ENCODE peak calls at places on chromosome 7, in six cellular contexts. Q, B, C, Z, L and P are unnamed samples.

GRCh38 chr7:102975854-102976253 is 63.1 kb downstream of the LRRC17 start:
- DNase-seq in B (no peak), Q (no peak), L (no peak), Z (no peak), C (no peak), P (no peak)

GRCh38 chr7:122618603-122619189 is 80.2 kb downstream of the RNF133 start:
- DNase-seq in B (no peak), L (no peak), Q (no peak), Z (no peak), C (no peak), P (no peak)

GRCh38 chr7:47254081-47255006 is 327.6 kb downstream of the TNS3 start:
- DNase-seq in Q (no peak), Z (peak), L (peak), C (peak), B (no peak), P (peak)

GRCh38 chr7:100556541-100556940 is 17.2 kb downstream of the SAP25 start:
- DNase-seq in L (no peak), Q (no peak), Z (no peak), B (no peak), C (no peak), P (no peak)

GRCh38 chr7:123966936-123967335 is 41.9 kb downstream of the SPAM1 start:
- DNase-seq in B (no peak), C (no peak), Q (no peak), Z (no peak), L (no peak), P (no peak)

GRCh38 chr7:133386204-133386603 is 133.3 kb downstream of the EXOC4 start:
- DNase-seq in C (no peak), Z (no peak), Q (no peak), B (no peak), L (no peak), P (peak)

GRCh38 chr7:123795917-123796316 is 47.1 kb upstream of the WASL start:
- DNase-seq in Z (no peak), L (no peak), B (no peak), C (peak), Q (no peak), P (no peak)

GRCh38 chr7:105677395-105677701 is 96.1 kb upstream of the EFCAB10 start:
- DNase-seq in B (no peak), Z (no peak), Q (no peak), L (no peak), C (no peak), P (no peak)

GRCh38 chr7:94540428-94540827 is 30.8 kb downstream of the CASD1 start:
- DNase-seq in L (no peak), B (no peak), C (no peak), Q (no peak), Z (no peak), P (no peak)

GRCh38 chr7:94912085-94912484 is 4.7 kb downstream of the PPP1R9A start:
- DNase-seq in L (no peak), Z (no peak), B (no peak), C (peak), Q (no peak), P (no peak)

GRCh38 chr7:30032310-30033125 is 4.3 kb downstream of the PLEKHA8 start:
- DNase-seq in Q (no peak), L (no peak), B (no peak), C (no peak), Z (no peak), P (no peak)

DNA sequence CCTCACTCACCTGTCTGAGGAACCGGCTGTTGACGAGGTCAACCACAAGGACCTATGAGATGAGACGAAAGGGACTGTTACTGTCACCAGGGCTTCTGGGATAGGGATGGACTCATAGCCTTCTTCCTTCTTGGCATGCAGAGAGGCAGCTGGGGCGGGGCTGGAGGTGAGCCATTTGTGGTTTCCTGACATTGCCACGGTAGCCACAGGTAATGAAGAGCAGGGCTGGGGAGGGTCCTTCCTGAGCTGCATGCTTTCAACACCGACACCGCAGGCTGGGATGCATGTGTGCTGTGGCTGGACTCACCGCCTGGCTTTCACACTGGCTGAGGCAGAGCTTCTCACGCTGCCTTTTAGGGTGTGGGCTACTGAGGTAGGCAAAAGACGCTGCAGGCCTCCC is 46.4 kb upstream of the MKRN1 start:
- DNase-seq in L (no peak), C (no peak), Q (no peak), B (no peak), Z (peak), P (no peak)
- TF ChIP-seq YY1 in L (no peak), C (no peak), Q (no peak), B (no peak), Z (no peak), P (no peak)

GRCh38 chr7:24192053-24192452 is 91.9 kb upstream of the NPY start:
- DNase-seq in Z (no peak), L (no peak), B (no peak), Q (no peak), C (no peak), P (no peak)
- TF ChIP-seq ZNF274 in Z (no peak), L (no peak), B (no peak), Q (no peak), C (no peak), P (no peak)

DNA sequence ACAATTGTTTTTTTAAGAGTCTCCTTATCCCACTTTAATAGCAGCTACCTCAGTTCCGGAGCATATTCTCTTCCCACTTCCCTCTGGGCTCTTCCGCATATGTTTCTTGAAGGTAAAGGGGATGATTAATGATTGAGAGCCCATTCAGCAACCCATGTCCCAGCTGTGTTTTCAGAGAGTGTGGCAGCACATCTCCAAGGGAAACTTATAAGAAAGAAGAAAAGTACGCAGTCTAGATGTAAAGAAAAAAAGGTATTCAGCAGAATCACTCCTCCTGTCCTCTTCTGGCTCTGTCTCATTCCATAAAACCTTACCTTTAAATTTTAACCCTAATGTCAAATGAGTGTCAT is 9.7 kb upstream of the ANKRD7 start:
- DNase-seq in Z (no peak), B (peak), L (no peak), C (no peak), Q (no peak), P (no peak)
- H3K9ac ChIP-seq in Z (no peak), B (peak), L (no peak), C (no peak), Q (no peak), P (no peak)

GRCh38 chr7:129443612-129444011 is 9.4 kb downstream of the STRIP2 start:
- DNase-seq in Z (no peak), C (no peak), B (no peak), Q (no peak), L (no peak), P (no peak)
- TF ChIP-seq YY1 in Z (no peak), C (no peak), B (no peak), Q (no peak), L (no peak), P (no peak)

GRCh38 chr7:76234282-76234584 is 32.5 kb downstream of the SRRM3 start:
- DNase-seq in L (no peak), Z (no peak), B (no peak), C (no peak), Q (no peak), P (no peak)

GRCh38 chr7:76236226-76236625 is 34.5 kb downstream of the SRRM3 start:
- DNase-seq in Q (no peak), C (no peak), Z (no peak), B (no peak), L (no peak), P (no peak)

GRCh38 chr7:76233538-76234281 is 32.0 kb downstream of the SRRM3 start:
- DNase-seq in Q (no peak), Z (no peak), C (no peak), L (peak), B (no peak), P (peak)

GRCh38 chr7:76232698-76233097 is 31.0 kb downstream of the SRRM3 start:
- DNase-seq in B (no peak), C (no peak), L (no peak), Q (no peak), Z (no peak), P (no peak)

DNA sequence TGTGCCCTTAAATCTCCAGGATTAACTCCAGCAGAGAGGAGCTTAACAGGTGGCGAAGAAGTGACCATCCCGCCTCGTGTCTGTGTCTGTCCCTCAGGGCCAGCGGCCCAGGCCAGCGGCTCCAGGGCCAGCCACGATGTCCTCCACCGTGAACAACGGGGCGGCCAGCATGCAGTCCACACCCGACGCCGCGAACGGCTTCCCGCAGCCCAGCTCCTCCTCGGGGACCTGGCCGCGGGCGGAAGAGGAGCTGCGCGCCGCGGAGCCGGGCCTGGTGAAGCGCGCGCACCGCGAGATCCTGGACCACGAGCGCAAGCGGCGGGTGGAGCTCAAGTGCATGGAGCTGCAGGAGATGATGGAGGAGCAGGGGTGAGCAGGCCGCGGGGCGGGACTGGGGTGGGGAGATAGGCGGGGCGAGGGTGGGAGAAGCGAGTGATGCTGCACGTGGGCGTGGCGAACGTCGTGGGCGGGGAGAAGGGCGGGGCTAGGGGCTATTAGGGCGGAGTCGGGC is 33.3 kb downstream of the SRRM3 start:
- DNase-seq in Q (peak), C (peak), L (peak), Z (peak), B (no peak), P (peak)
- TF ChIP-seq ZNF274 in Q (no peak), C (no peak), L (no peak), Z (no peak), B (no peak), P (no peak)

DNA sequence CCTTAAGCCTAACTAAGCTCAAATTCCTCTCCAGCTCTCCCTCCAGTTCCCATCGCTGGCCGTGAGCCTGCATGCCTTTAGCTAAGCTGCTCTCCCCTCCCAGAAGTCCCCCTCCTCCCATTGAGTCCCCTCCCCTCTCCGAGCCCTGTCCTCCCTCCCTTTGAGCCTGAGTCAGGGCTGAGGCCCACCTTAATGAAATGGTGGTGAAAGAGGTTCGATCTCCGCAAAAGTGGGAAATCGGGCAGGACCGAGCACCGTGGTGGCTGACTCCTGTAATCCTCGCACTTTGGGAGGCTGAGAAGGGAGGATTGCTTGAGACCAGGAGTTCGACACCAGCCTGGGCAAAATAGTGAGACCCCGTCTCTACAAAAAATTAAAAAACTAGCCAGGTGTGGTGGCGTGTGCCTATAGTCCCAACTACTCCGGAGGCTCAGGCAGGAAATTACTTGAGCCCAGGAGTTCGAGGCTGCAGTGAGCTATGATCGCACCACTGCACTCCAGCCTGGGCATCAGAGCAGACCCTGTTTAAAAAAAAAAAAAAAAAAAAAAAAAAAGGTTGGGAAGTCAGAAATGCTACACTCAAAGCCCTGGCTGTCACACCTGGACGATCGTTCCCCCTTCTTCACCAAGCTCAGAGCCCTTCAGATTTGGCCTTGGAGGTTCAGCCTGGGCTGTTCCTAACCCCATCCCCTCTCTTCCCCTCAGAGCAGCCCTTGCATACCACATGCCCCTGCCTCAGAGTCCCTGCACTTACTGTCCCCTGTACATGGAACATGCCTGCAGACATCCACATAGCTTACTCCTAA is 993 bp upstream of the CLDN3 start:
- DNase-seq in C (no peak), B (no peak), L (no peak), Q (no peak), Z (no peak), P (peak)
- H3K9ac ChIP-seq in C (no peak), B (no peak), L (peak), Q (peak), Z (no peak), P (peak)

GRCh38 chr7:90768301-90768700 is 172.2 kb downstream of the CDK14 start:
- DNase-seq in Q (no peak), L (no peak), B (no peak), Z (no peak), C (no peak), P (no peak)
- TF ChIP-seq YY1 in Q (no peak), L (no peak), B (no peak), Z (no peak), C (no peak), P (no peak)

GRCh38 chr7:66751945-66752344 is 11.4 kb downstream of the RABGEF1 start:
- DNase-seq in Q (no peak), C (no peak), Z (no peak), L (no peak), B (no peak), P (no peak)

GRCh38 chr7:66747385-66748126 is 7.0 kb downstream of the RABGEF1 start:
- DNase-seq in B (no peak), Q (no peak), L (no peak), Z (no peak), C (no peak), P (no peak)

GRCh38 chr7:66748791-66749190 is 8.3 kb downstream of the RABGEF1 start:
- DNase-seq in L (no peak), Z (no peak), Q (no peak), C (no peak), B (no peak), P (no peak)

GRCh38 chr7:66748127-66748511 is 7.6 kb downstream of the RABGEF1 start:
- DNase-seq in C (no peak), Z (no peak), B (no peak), L (no peak), Q (no peak), P (no peak)
- TF ChIP-seq ZNF274 in C (no peak), Z (no peak), B (no peak), L (no peak), Q (no peak), P (no peak)

GRCh38 chr7:12715372-12716133 is 28.1 kb downstream of the ARL4A start:
- DNase-seq in Q (peak), B (no peak), L (peak), Z (peak), C (peak), P (peak)
- H3K9ac ChIP-seq in Q (peak), B (no peak), L (peak), Z (peak), C (peak), P (peak)

DNA sequence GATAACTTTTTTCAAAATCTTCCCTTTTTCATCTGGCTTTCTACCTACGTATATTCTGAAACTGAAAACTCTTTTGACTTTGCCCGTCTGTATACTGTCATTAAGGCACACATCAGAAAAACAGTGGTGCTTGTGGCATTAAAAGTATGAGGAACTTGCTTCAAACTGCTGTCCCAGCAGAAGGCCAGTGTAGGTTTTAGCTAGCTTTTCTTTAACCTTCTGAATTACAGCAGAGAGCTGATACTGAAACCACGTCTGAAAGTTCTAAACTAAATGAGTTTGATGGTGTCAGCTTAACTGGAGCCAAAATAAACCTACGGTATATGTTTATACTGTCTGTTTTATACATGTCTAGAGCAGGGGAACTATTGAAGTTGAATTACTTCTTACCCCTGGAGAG is 283.4 kb downstream of the TFEC start:
- DNase-seq in B (no peak), C (no peak), L (no peak), Z (no peak), Q (no peak), P (no peak)
- TF ChIP-seq YY1 in B (no peak), C (no peak), L (no peak), Z (no peak), Q (no peak), P (no peak)